ENCODE peak calls at places on chromosomes 6 and 20, in eight cellular contexts. I is LoVo; V is psoas muscle; E is heart right ventricle; A is activated naive CD4-positive, alpha-beta T cell treated with anti-CD3 and anti-CD28 coated beads, Interleukin-2, amount 50 U/mL, for 16 hours; R is left ventricle myocardium inferior; P is stimulated activated CD4-positive, alpha-beta T cell treated with anti-CD3 and anti-CD28 coated beads, TNF-alpha, amount 100 ng/mL, for 24 hours; U is SHP77 treated with DMSO at 0.1 percent for 48 hours. G is an unnamed sample.

GRCh38 chr20:32536861-32537656 is 48.1 kb downstream of the NOL4L start:
- DNase-seq in R (no peak), I (peak), U (peak), E (no peak), V (peak), P (no peak), A (peak), G (no peak)

GRCh38 chr6:29627762-29628418 is 5.1 kb downstream of the GABBR1 start:
- DNase-seq in A (peak), I (no peak), U (no peak), P (no peak), R (peak), V (peak), E (peak), G (peak)

GRCh38 chr20:1934578-1935573 is 39.7 kb downstream of the SIRPA start:
- DNase-seq in A (no peak), I (no peak), E (peak), V (peak), P (no peak), R (peak), U (no peak), G (peak)

GRCh38 chr6:157222201-157222981 is 100.9 kb downstream of the TMEM242 start:
- DNase-seq in E (no peak), P (no peak), I (no peak), A (no peak), V (no peak), R (no peak), U (no peak), G (no peak)

GRCh38 chr6:46437671-46438221 is 53.5 kb downstream of the RCAN2 start:
- DNase-seq in I (no peak), P (no peak), A (no peak), U (no peak), E (peak), R (no peak), V (no peak), G (peak)

GRCh38 chr6:116461563-116462507 is 660 bp downstream of the CALHM6 start:
- DNase-seq in R (peak), V (peak), I (no peak), U (no peak), P (peak), A (peak), E (peak), G (no peak)

GRCh38 chr6:169292340-169293124 is 38.9 kb upstream of the THBS2 start:
- DNase-seq in V (peak), E (no peak), A (no peak), U (no peak), I (peak), P (no peak), R (no peak), G (peak)

GRCh38 chr6:105372862-105373182 is 30.1 kb downstream of the PREP start:
- DNase-seq in U (no peak), A (no peak), P (no peak), V (no peak), I (peak), E (no peak), R (no peak), G (no peak)

GRCh38 chr6:57193177-57193576 is 21.1 kb downstream of the BAG2 start:
- DNase-seq in E (no peak), I (no peak), A (no peak), U (no peak), R (no peak), V (no peak), P (no peak), G (no peak)

GRCh38 chr6:129543981-129544380 is 166.0 kb downstream of the ARHGAP18 start:
- DNase-seq in I (no peak), A (no peak), U (no peak), E (no peak), V (no peak), R (no peak), P (no peak), G (no peak)

GRCh38 chr6:119077643-119078448 is 618 bp downstream of the FAM184A start:
- DNase-seq in I (peak), V (peak), U (peak), R (no peak), A (peak), E (peak), P (peak), G (peak)

GRCh38 chr6:15200087-15200486 is 45.8 kb upstream of the JARID2 start:
- DNase-seq in E (no peak), A (no peak), I (no peak), R (no peak), V (no peak), P (no peak), U (no peak), G (no peak)

GRCh38 chr6:87929843-87930288 is 117.8 kb upstream of the SPACA1 start:
- DNase-seq in V (peak), A (peak), R (peak), P (peak), E (peak), U (peak), I (peak), G (peak)

GRCh38 chr6:35311390-35312075 is 13.9 kb downstream of the DEF6 start:
- DNase-seq in E (no peak), R (no peak), P (no peak), U (no peak), A (peak), I (no peak), V (no peak), G (no peak)

GRCh38 chr20:1327241-1327653 is 1.7 kb downstream of the SDCBP2 start:
- DNase-seq in A (no peak), I (peak), U (no peak), R (no peak), E (peak), P (no peak), V (no peak), G (no peak)

GRCh38 chr20:46939031-46939430 is 44.4 kb downstream of the EYA2 start:
- DNase-seq in E (no peak), R (no peak), A (no peak), V (no peak), U (no peak), I (no peak), P (no peak), G (no peak)

GRCh38 chr20:46089076-46089337 is 755 bp downstream of the NCOA5 start:
- DNase-seq in U (no peak), V (no peak), I (no peak), P (no peak), R (no peak), A (no peak), E (no peak), G (no peak)

GRCh38 chr20:39152742-39153141 is 190.6 kb downstream of the DHX35 start:
- DNase-seq in I (no peak), E (no peak), V (no peak), U (no peak), R (no peak), P (no peak), A (no peak), G (no peak)

G was measured in gastrocnemius medialis.